ENCODE peak calls at places on chromosomes 13 and 19, in eight cellular contexts. L is ascending aorta, C is IMR-90, S is heart right ventricle, E is breast epithelium, D is fibroblast of lung, O is cardiac muscle cell, R is spleen. T is an unnamed sample.

GRCh38 chr19:47109541-47110375 is 3.8 kb downstream of the ZC3H4 start:
- DNase-seq in O (no peak), R (peak; percentile 78), D (peak; percentile 65), L (no peak), S (no peak), E (no peak), C (peak; percentile 49), T (peak; percentile 25)

GRCh38 chr13:30421093-30422055 is 919 bp upstream of the UBE2L5 start:
- DNase-seq in D (peak; percentile 87), E (peak; percentile 77), R (peak; percentile 94), C (peak; percentile 80), S (peak; percentile 88), L (peak; percentile 95), O (peak; percentile 87), T (peak; percentile 52)

GRCh38 chr19:16532440-16533273 is 9.6 kb downstream of the CHERP start:
- DNase-seq in S (no peak), R (no peak), O (no peak), E (no peak), D (no peak), L (no peak), C (no peak), T (no peak)

GRCh38 chr19:12952488-12953455 is 4.3 kb downstream of the GADD45GIP1 start:
- DNase-seq in R (no peak), D (peak; percentile 87), S (no peak), C (peak; percentile 88), E (no peak), L (peak; percentile 85), O (no peak), T (peak; percentile 82)

GRCh38 chr13:92994056-92994455 is 232.6 kb upstream of the GPC6 start:
- DNase-seq in S (no peak), D (peak; percentile 83), L (no peak), E (no peak), O (no peak), R (no peak), C (peak; percentile 78), T (peak; percentile 9)

GRCh38 chr13:45113809-45114208 is 6.5 kb upstream of the GTF2F2 start:
- DNase-seq in O (no peak), C (no peak), L (no peak), S (no peak), D (no peak), E (no peak), R (no peak), T (no peak)

GRCh38 chr19:48874309-48875135 is 2.3 kb downstream of the PPP1R15A start:
- DNase-seq in L (no peak), O (no peak), D (peak; percentile 76), S (peak; percentile 47), C (peak; percentile 80), R (no peak), E (no peak), T (peak; percentile 51)

GRCh38 chr13:97142452-97142851 is 79.7 kb upstream of the MBNL2 start:
- DNase-seq in O (peak; percentile 4), E (no peak), S (peak; percentile 20), D (no peak), R (no peak), L (no peak), C (no peak), T (peak; percentile 21)

GRCh38 chr13:98977568-98978270 is at the start of gene DOCK9:
- DNase-seq in L (peak; percentile 72), S (peak; percentile 77), R (no peak), C (peak; percentile 65), D (peak; percentile 83), O (peak; percentile 62), E (peak; percentile 60), T (peak; percentile 74)

GRCh38 chr13:32622827-32623226 is 36.6 kb downstream of the PDS5B start:
- DNase-seq in R (no peak), L (no peak), E (no peak), S (no peak), C (no peak), D (no peak), O (no peak), T (no peak)

GRCh38 chr13:88601949-88602348 is 930.8 kb downstream of the SLITRK5 start:
- DNase-seq in S (no peak), R (no peak), C (no peak), L (no peak), D (no peak), O (no peak), E (no peak), T (no peak)

GRCh38 chr13:63741029-63741813 is 2325.6 kb upstream of the PCDH20 start:
- DNase-seq in S (no peak), C (no peak), D (no peak), L (no peak), O (no peak), E (no peak), R (peak; percentile 42), T (no peak)

GRCh38 chr13:88196106-88196505 is 524.9 kb downstream of the SLITRK5 start:
- DNase-seq in L (no peak), O (no peak), D (no peak), R (no peak), E (no peak), C (no peak), S (no peak), T (no peak)

GRCh38 chr19:33402421-33403220 is 29.1 kb downstream of the CEBPG start:
- DNase-seq in L (no peak), O (no peak), E (peak; percentile 38), R (peak; percentile 62), C (no peak), D (no peak), S (no peak), T (no peak)
- TF ChIP-seq CTCF in L (no peak), O (no peak), E (no peak), R (no peak), C (no peak), D (no peak), S (no peak), T (no peak)

GRCh38 chr19:2189880-2190279 is 26.1 kb downstream of the DOT1L start:
- DNase-seq in E (no peak), D (no peak), L (no peak), C (no peak), O (no peak), S (no peak), R (no peak), T (no peak)
- H3K36me3 ChIP-seq in E (no peaks in the 10 kb centered on the region), D (peaks cover 41% of the 10 kb centered on the region), L (peaks cover 36% of the 10 kb centered on the region), C (peaks cover 57% of the 10 kb centered on the region), O (peaks cover 2% of the 10 kb centered on the region), S (no peaks in the 10 kb centered on the region), R (no peaks in the 10 kb centered on the region), T (peaks cover 23% of the 10 kb centered on the region)

DNA sequence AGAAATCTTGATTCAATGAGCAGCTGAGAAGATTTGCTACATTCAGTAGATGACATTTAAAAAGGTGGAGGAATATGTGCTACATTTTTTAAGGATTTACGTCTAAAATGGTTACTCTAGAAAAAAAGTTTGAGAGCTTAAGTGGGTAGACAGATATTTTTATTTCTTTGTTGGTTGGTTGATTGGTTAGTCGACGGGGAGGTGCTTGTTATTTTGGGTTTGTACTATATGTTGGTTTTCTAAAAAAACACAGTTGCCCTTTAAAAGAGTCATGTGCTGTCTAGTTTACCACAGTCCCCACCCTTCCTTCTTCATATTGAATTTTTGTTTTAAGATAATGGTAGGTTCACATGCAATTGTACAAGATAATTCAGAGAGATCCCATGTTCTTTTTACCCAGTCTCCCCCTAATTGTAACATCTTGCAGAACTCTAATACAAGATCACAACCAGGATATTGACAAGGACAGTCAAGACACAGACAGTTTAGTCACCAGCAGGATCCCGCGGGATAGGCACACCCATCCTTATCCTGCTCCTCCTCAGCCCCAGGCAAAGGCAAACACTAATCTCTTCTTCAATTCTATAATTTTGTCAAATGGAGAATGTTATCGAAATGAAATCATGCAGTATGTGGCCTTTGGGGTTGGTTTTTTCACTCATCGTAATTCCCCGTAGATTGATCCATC is 171.4 kb downstream of the FOXO1 start:
- DNase-seq in S (no peak), C (no peak), O (no peak), R (no peak), D (no peak), L (no peak), E (no peak), T (no peak)
- H3K4me3 ChIP-seq in S (no peak overlapping the region), C (no peak overlapping the region), O (no peak overlapping the region), R (no peak overlapping the region), D (no peak overlapping the region), L (no peak overlapping the region), E (no peak overlapping the region), T (no peak overlapping the region)

GRCh38 chr19:23285948-23286347 is 35.8 kb upstream of the ZNF724 start:
- DNase-seq in O (no peak), C (no peak), E (no peak), L (no peak), D (no peak), R (no peak), S (no peak), T (no peak)

GRCh38 chr19:23286477-23286876 is 36.3 kb upstream of the ZNF724 start:
- DNase-seq in L (no peak), E (no peak), D (no peak), C (no peak), R (no peak), S (no peak), O (no peak), T (no peak)

GRCh38 chr19:23287620-23288019 is 37.4 kb upstream of the ZNF724 start:
- DNase-seq in C (no peak), L (no peak), S (no peak), R (no peak), O (no peak), E (no peak), D (no peak), T (no peak)

GRCh38 chr19:23283925-23284324 is 33.7 kb upstream of the ZNF724 start:
- DNase-seq in E (peak; percentile 61), L (peak; percentile 73), D (peak; percentile 10), S (peak; percentile 29), R (no peak), C (peak; percentile 30), O (peak; percentile 18), T (peak; percentile 52)

DNA sequence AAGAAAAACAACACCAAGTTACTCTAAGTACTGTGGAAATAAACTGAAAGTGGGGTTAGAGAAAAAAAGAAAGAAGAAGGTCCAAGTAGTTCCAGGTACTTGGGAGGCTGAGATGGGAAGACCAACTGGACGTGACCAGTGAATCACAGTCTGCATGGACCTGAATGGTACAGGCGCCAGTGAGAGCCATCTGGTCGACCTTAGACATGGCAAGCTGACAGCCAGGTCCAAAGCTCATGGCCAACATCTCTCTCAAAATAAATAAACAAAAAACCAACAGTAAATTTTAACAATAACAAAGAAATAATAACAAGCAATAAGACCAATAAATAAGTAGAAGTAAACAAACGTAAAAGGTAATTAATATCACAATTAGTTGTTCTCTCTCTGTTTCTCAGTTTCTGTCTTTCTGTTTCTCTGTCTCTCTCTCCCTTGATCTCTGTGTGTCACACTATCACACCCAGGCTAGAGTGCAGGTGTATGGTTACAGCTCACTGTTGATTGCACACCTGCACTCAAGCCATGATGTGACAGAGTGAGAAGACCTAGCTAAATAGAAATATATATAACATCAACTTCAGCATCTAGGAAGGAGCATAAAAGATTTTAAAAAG is 31.6 kb upstream of the ZNF724 start:
- DNase-seq in S (no peak), C (no peak), D (no peak), R (no peak), O (no peak), E (no peak), L (no peak), T (no peak)
- TF ChIP-seq CTCF in S (no peak), C (no peak), D (no peak), R (no peak), O (no peak), E (no peak), L (no peak), T (no peak)

GRCh38 chr19:41901707-41902360 is 18.9 kb downstream of the ARHGEF1 start:
- DNase-seq in L (no peak), R (no peak), S (no peak), D (no peak), E (no peak), C (no peak), O (no peak), T (no peak)
- H3K36me3 ChIP-seq in L (peaks cover 96% of the 10 kb centered on the region), R (peaks cover 13% of the 10 kb centered on the region), S (no peaks in the 10 kb centered on the region), D (peaks cover 33% of the 10 kb centered on the region), E (peaks cover 24% of the 10 kb centered on the region), C (peaks cover 71% of the 10 kb centered on the region), O (peaks cover 7% of the 10 kb centered on the region), T (peaks cover 71% of the 10 kb centered on the region)

T was measured in brain microvascular endothelial cell.